ENCODE peak calls at places on chromosomes 13 and 19, in nine cellular contexts. One of them, this sample, is unnamed.

GRCh38 chr19:36030264-36031148 is 2.2 kb downstream of the CLIP3 start:
- DNase-seq in Peyer's patch: no peak
- DNase-seq in aorta: no peak
- DNase-seq in H9: no peak
- DNase-seq in Karpas-422: no peak
- DNase-seq in mucosa of descending colon: no peak
- DNase-seq in CD4-positive, alpha-beta memory T cell: no peak
- DNase-seq in psoas muscle: no peak
- DNase-seq in pancreas: no peak
- DNase-seq in this sample: no peak

GRCh38 chr13:53782400-53783030 is 753.9 kb downstream of the OLFM4 start:
- DNase-seq in Peyer's patch: no peak
- DNase-seq in aorta: no peak
- DNase-seq in H9: peak; percentile 33
- DNase-seq in Karpas-422: peak; percentile 82
- DNase-seq in mucosa of descending colon: no peak
- DNase-seq in CD4-positive, alpha-beta memory T cell: no peak
- DNase-seq in psoas muscle: no peak
- DNase-seq in pancreas: peak; percentile 20
- DNase-seq in this sample: no peak

GRCh38 chr19:3080281-3080680 is 13.9 kb upstream of the GNA11 start:
- DNase-seq in Peyer's patch: no peak
- DNase-seq in aorta: no peak
- DNase-seq in H9: no peak
- DNase-seq in Karpas-422: no peak
- DNase-seq in mucosa of descending colon: peak; percentile 80
- DNase-seq in CD4-positive, alpha-beta memory T cell: no peak
- DNase-seq in psoas muscle: no peak
- DNase-seq in pancreas: no peak
- DNase-seq in this sample: no peak

GRCh38 chr13:60275208-60275607 is 111.5 kb upstream of the DIAPH3 start:
- DNase-seq in Peyer's patch: no peak
- DNase-seq in aorta: no peak
- DNase-seq in H9: no peak
- DNase-seq in Karpas-422: no peak
- DNase-seq in mucosa of descending colon: no peak
- DNase-seq in CD4-positive, alpha-beta memory T cell: no peak
- DNase-seq in psoas muscle: no peak
- DNase-seq in pancreas: no peak
- DNase-seq in this sample: no peak

GRCh38 chr19:31715249-31715944 is 366.2 kb upstream of the TSHZ3 start:
- DNase-seq in Peyer's patch: no peak
- DNase-seq in aorta: no peak
- DNase-seq in H9: no peak
- DNase-seq in Karpas-422: no peak
- DNase-seq in mucosa of descending colon: no peak
- DNase-seq in CD4-positive, alpha-beta memory T cell: no peak
- DNase-seq in psoas muscle: peak; percentile 40
- DNase-seq in pancreas: no peak
- DNase-seq in this sample: no peak

GRCh38 chr13:49098198-49098597 is 121.9 kb upstream of the MLNR start:
- DNase-seq in Peyer's patch: no peak
- DNase-seq in aorta: no peak
- DNase-seq in H9: no peak
- DNase-seq in Karpas-422: no peak
- DNase-seq in mucosa of descending colon: no peak
- DNase-seq in CD4-positive, alpha-beta memory T cell: no peak
- DNase-seq in psoas muscle: no peak
- DNase-seq in pancreas: no peak
- DNase-seq in this sample: peak; percentile 19

GRCh38 chr19:45175663-45176345 is 2.2 kb downstream of the TRAPPC6A start:
- DNase-seq in Peyer's patch: no peak
- DNase-seq in aorta: no peak
- DNase-seq in H9: no peak
- DNase-seq in Karpas-422: no peak
- DNase-seq in mucosa of descending colon: no peak
- DNase-seq in CD4-positive, alpha-beta memory T cell: no peak
- DNase-seq in psoas muscle: no peak
- DNase-seq in pancreas: no peak
- DNase-seq in this sample: no peak

GRCh38 chr13:24225930-24226329 is 65.4 kb downstream of the SPATA13 start:
- DNase-seq in Peyer's patch: no peak
- DNase-seq in aorta: no peak
- DNase-seq in H9: peak; percentile 48
- DNase-seq in Karpas-422: peak; percentile 50
- DNase-seq in mucosa of descending colon: no peak
- DNase-seq in CD4-positive, alpha-beta memory T cell: no peak
- DNase-seq in psoas muscle: no peak
- DNase-seq in pancreas: no peak
- DNase-seq in this sample: no peak

GRCh38 chr19:42132030-42132628 is at the start of gene POU2F2:
- DNase-seq in Peyer's patch: peak; percentile 94
- DNase-seq in aorta: peak; percentile 81
- DNase-seq in H9: peak; percentile 60
- DNase-seq in Karpas-422: peak; percentile 96
- DNase-seq in mucosa of descending colon: peak; percentile 77
- DNase-seq in CD4-positive, alpha-beta memory T cell: peak; percentile 86
- DNase-seq in psoas muscle: peak; percentile 31
- DNase-seq in pancreas: no peak
- DNase-seq in this sample: peak; percentile 88

GRCh38 chr13:85497652-85498051 is 301.6 kb downstream of the SLITRK6 start:
- DNase-seq in Peyer's patch: no peak
- DNase-seq in aorta: no peak
- DNase-seq in H9: no peak
- DNase-seq in Karpas-422: no peak
- DNase-seq in mucosa of descending colon: no peak
- DNase-seq in CD4-positive, alpha-beta memory T cell: no peak
- DNase-seq in psoas muscle: no peak
- DNase-seq in pancreas: no peak
- DNase-seq in this sample: no peak

GRCh38 chr13:28707629-28708427 is 10.9 kb downstream of the SLC46A3 start:
- DNase-seq in Peyer's patch: no peak
- DNase-seq in aorta: no peak
- DNase-seq in H9: no peak
- DNase-seq in Karpas-422: peak; percentile 44
- DNase-seq in mucosa of descending colon: no peak
- DNase-seq in CD4-positive, alpha-beta memory T cell: no peak
- DNase-seq in psoas muscle: no peak
- DNase-seq in pancreas: no peak
- DNase-seq in this sample: no peak

GRCh38 chr13:52449323-52450011 is 967 bp downstream of the VPS36 start:
- DNase-seq in Peyer's patch: no peak
- DNase-seq in aorta: no peak
- DNase-seq in H9: no peak
- DNase-seq in Karpas-422: peak; percentile 44
- DNase-seq in mucosa of descending colon: no peak
- DNase-seq in CD4-positive, alpha-beta memory T cell: no peak
- DNase-seq in psoas muscle: no peak
- DNase-seq in pancreas: no peak
- DNase-seq in this sample: no peak

GRCh38 chr19:29191005-29191404 is 21.9 kb downstream of the UQCRFS1 start:
- DNase-seq in Peyer's patch: no peak
- DNase-seq in aorta: no peak
- DNase-seq in H9: no peak
- DNase-seq in Karpas-422: no peak
- DNase-seq in mucosa of descending colon: no peak
- DNase-seq in CD4-positive, alpha-beta memory T cell: no peak
- DNase-seq in psoas muscle: no peak
- DNase-seq in pancreas: no peak
- DNase-seq in this sample: no peak

GRCh38 chr13:39506559-39507390 is 96.2 kb downstream of the LHFPL6 start:
- DNase-seq in Peyer's patch: no peak
- DNase-seq in aorta: no peak
- DNase-seq in H9: no peak
- DNase-seq in Karpas-422: no peak
- DNase-seq in mucosa of descending colon: no peak
- DNase-seq in CD4-positive, alpha-beta memory T cell: no peak
- DNase-seq in psoas muscle: no peak
- DNase-seq in pancreas: no peak
- DNase-seq in this sample: no peak

GRCh38 chr13:95411641-95412040 is 110.4 kb upstream of the ABCC4 start:
- DNase-seq in Peyer's patch: no peak
- DNase-seq in aorta: no peak
- DNase-seq in H9: no peak
- DNase-seq in Karpas-422: no peak
- DNase-seq in mucosa of descending colon: no peak
- DNase-seq in CD4-positive, alpha-beta memory T cell: no peak
- DNase-seq in psoas muscle: no peak
- DNase-seq in pancreas: no peak
- DNase-seq in this sample: no peak

GRCh38 chr19:18814063-18814462 is 17.7 kb upstream of the UPF1 start:
- DNase-seq in Peyer's patch: no peak
- DNase-seq in aorta: peak; percentile 83
- DNase-seq in H9: no peak
- DNase-seq in Karpas-422: no peak
- DNase-seq in mucosa of descending colon: no peak
- DNase-seq in CD4-positive, alpha-beta memory T cell: no peak
- DNase-seq in psoas muscle: peak; percentile 56
- DNase-seq in pancreas: no peak
- DNase-seq in this sample: no peak

GRCh38 chr19:6849876-6850275 is 37.5 kb upstream of the ADGRE1 start:
- DNase-seq in Peyer's patch: no peak
- DNase-seq in aorta: no peak
- DNase-seq in H9: no peak
- DNase-seq in Karpas-422: no peak
- DNase-seq in mucosa of descending colon: no peak
- DNase-seq in CD4-positive, alpha-beta memory T cell: no peak
- DNase-seq in psoas muscle: no peak
- DNase-seq in pancreas: no peak
- DNase-seq in this sample: no peak

GRCh38 chr19:55320844-55321419 is 4.2 kb downstream of the TMEM150B start:
- DNase-seq in Peyer's patch: no peak
- DNase-seq in aorta: no peak
- DNase-seq in H9: peak; percentile 27
- DNase-seq in Karpas-422: no peak
- DNase-seq in mucosa of descending colon: no peak
- DNase-seq in CD4-positive, alpha-beta memory T cell: no peak
- DNase-seq in psoas muscle: no peak
- DNase-seq in pancreas: no peak
- DNase-seq in this sample: no peak
- H3K4me1 ChIP-seq in Peyer's patch: no peaks in the 10 kb centered on the region
- H3K4me1 ChIP-seq in aorta: no peaks in the 10 kb centered on the region
- H3K4me1 ChIP-seq in H9: no peaks in the 10 kb centered on the region
- H3K4me1 ChIP-seq in Karpas-422: peaks cover 6% of the 10 kb centered on the region
- H3K4me1 ChIP-seq in mucosa of descending colon: peaks cover 9% of the 10 kb centered on the region
- H3K4me1 ChIP-seq in CD4-positive, alpha-beta memory T cell: no peaks in the 10 kb centered on the region
- H3K4me1 ChIP-seq in psoas muscle: no peaks in the 10 kb centered on the region
- H3K4me1 ChIP-seq in pancreas: no peaks in the 10 kb centered on the region
- H3K4me1 ChIP-seq in this sample: peaks cover 4% of the 10 kb centered on the region

DNA sequence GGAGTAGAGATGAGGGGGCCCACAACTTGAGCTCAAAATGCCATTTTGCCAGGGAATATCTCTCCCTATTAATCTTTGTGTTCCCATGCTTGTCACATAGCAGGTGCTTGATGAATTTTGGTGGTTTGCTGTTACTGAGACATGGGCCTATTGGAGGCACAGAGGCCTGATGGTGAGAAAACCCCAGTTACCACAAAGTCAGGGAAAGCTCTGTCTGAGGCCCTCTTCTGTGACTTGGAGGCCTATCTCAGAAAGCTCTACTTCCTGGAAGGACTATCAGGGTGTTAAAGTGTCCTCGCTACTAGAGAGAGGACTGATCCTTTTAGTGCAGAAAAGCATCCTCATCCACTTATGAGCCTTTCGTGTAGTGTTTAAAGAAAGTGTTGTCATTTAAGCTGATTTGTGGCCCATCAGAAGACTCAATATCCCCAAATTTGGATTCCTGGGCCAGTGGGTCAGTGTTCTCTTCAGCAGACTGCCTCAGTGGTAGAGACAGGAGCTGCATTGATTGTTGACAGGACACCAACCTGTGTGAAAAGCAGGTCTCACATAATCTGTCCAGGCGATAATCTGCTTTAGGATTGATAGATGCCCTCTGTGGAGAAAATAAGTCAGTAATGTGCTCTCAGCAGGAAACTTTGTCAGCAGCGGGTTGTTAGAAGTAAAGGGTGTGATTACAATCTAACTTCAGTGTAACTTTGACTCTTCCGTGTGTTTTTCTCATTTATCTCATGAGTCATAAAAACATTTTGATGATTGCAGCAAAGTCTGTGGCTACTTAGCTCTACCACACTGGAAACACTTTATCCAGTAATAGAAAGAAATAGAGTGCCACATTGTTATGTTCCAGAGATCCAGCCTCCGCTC is 121.0 kb downstream of the AKAP11 start:
- DNase-seq in Peyer's patch: no peak
- DNase-seq in aorta: no peak
- DNase-seq in H9: no peak
- DNase-seq in Karpas-422: no peak
- DNase-seq in mucosa of descending colon: no peak
- DNase-seq in CD4-positive, alpha-beta memory T cell: peak; percentile 42
- DNase-seq in psoas muscle: no peak
- DNase-seq in pancreas: no peak
- DNase-seq in this sample: peak; percentile 86
- H3K4me1 ChIP-seq in Peyer's patch: peaks cover 13% of the 10 kb centered on the region
- H3K4me1 ChIP-seq in aorta: no peaks in the 10 kb centered on the region
- H3K4me1 ChIP-seq in H9: no peaks in the 10 kb centered on the region
- H3K4me1 ChIP-seq in Karpas-422: peaks cover 46% of the 10 kb centered on the region
- H3K4me1 ChIP-seq in mucosa of descending colon: peaks cover 8% of the 10 kb centered on the region
- H3K4me1 ChIP-seq in CD4-positive, alpha-beta memory T cell: peaks cover 73% of the 10 kb centered on the region
- H3K4me1 ChIP-seq in psoas muscle: no peaks in the 10 kb centered on the region
- H3K4me1 ChIP-seq in pancreas: no peaks in the 10 kb centered on the region
- H3K4me1 ChIP-seq in this sample: peaks cover 64% of the 10 kb centered on the region

GRCh38 chr13:114120486-114121430 is 11.7 kb downstream of the RASA3 start:
- DNase-seq in Peyer's patch: no peak
- DNase-seq in aorta: no peak
- DNase-seq in H9: no peak
- DNase-seq in Karpas-422: no peak
- DNase-seq in mucosa of descending colon: no peak
- DNase-seq in CD4-positive, alpha-beta memory T cell: no peak
- DNase-seq in psoas muscle: no peak
- DNase-seq in pancreas: no peak
- DNase-seq in this sample: no peak
- H3K4me1 ChIP-seq in Peyer's patch: peaks cover 9% of the 10 kb centered on the region
- H3K4me1 ChIP-seq in aorta: no peaks in the 10 kb centered on the region
- H3K4me1 ChIP-seq in H9: no peaks in the 10 kb centered on the region
- H3K4me1 ChIP-seq in Karpas-422: no peaks in the 10 kb centered on the region
- H3K4me1 ChIP-seq in mucosa of descending colon: peaks cover 11% of the 10 kb centered on the region
- H3K4me1 ChIP-seq in CD4-positive, alpha-beta memory T cell: peaks cover 84% of the 10 kb centered on the region
- H3K4me1 ChIP-seq in psoas muscle: peaks cover 52% of the 10 kb centered on the region
- H3K4me1 ChIP-seq in pancreas: peaks cover 14% of the 10 kb centered on the region
- H3K4me1 ChIP-seq in this sample: peaks cover 78% of the 10 kb centered on the region

DNA sequence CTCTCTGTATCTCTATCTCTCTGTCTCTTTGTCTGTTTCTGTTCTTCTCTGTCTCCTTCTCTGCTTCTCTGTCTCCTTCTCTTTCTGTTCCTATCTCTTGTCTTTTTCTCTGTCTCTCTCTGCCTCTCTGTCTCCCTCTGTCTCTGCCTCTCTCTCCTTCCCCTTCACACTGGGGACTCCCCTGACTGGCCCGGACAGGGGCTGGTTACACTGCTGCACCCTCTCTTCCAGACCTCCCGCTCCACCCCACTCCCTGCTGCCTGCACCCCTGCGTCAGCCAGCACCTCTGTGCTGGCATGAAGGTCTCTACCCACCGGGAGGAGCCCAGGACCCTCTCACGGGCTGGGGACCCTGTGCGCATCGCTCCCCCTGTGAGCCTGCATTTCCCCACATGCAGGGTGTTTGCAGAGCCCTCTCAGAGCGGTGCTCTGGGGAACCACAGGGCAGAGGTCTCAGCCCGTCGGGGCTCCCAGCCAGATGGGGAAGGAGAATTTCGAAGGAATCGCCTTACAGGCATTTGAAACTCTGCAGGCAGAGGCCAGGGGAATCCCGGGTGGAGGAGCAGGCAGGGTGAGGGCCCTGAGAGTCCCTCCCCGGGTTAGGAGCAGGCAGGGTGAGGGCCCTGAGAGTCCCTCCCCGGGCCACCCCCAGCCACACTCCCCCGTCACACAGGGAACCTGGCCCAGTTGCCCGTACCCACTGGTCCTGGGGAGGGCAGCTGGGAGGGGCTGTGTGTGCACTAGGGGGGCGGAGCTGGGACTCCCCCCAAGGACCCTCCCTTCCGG is 16.1 kb upstream of the TCF3 start:
- DNase-seq in Peyer's patch: peak; percentile 68
- DNase-seq in aorta: no peak
- DNase-seq in H9: no peak
- DNase-seq in Karpas-422: peak; percentile 68
- DNase-seq in mucosa of descending colon: no peak
- DNase-seq in CD4-positive, alpha-beta memory T cell: no peak
- DNase-seq in psoas muscle: no peak
- DNase-seq in pancreas: no peak
- DNase-seq in this sample: no peak
- H3K4me1 ChIP-seq in Peyer's patch: peaks cover 8% of the 10 kb centered on the region
- H3K4me1 ChIP-seq in aorta: no peaks in the 10 kb centered on the region
- H3K4me1 ChIP-seq in H9: no peaks in the 10 kb centered on the region
- H3K4me1 ChIP-seq in Karpas-422: peaks cover 44% of the 10 kb centered on the region
- H3K4me1 ChIP-seq in mucosa of descending colon: peaks cover 9% of the 10 kb centered on the region
- H3K4me1 ChIP-seq in CD4-positive, alpha-beta memory T cell: peaks cover 14% of the 10 kb centered on the region
- H3K4me1 ChIP-seq in psoas muscle: peaks cover 8% of the 10 kb centered on the region
- H3K4me1 ChIP-seq in pancreas: peaks cover 7% of the 10 kb centered on the region
- H3K4me1 ChIP-seq in this sample: peaks cover 27% of the 10 kb centered on the region

This sample was measured in CD4-positive, CD25-positive, alpha-beta regulatory T cell.